ENCODE peak calls at places on chromosomes 13 and 19, in four cellular contexts. X is adrenal gland, W is neuronal stem cell, J is T-helper 2 cell. T is an unnamed sample.
A peak's percentile ranks its signal among the peaks of the same experiment; 100 is the strongest.

GRCh38 chr13:43783820-43784219 is 3.0 kb downstream of the ENOX1 start:
- DNase-seq in X (no peak), W (no peak), J (no peak), T (no peak)

GRCh38 chr13:19264711-19265110 is 83.1 kb upstream of the TUBA3C start:
- DNase-seq in X (no peak), W (no peak), J (no peak), T (no peak)

GRCh38 chr19:48506138-48506733 is 5.4 kb downstream of the LMTK3 start:
- DNase-seq in X (no peak), W (no peak), J (no peak), T (no peak)

GRCh38 chr19:38401148-38401547 is 1.7 kb upstream of the FAM98C start:
- DNase-seq in X (no peak), W (no peak), J (no peak), T (no peak)

GRCh38 chr13:21913010-21913409 is 242.1 kb downstream of the FGF9 start:
- DNase-seq in X (no peak), W (peak; percentile 32), J (no peak), T (no peak)

GRCh38 chr19:49855676-49856573 is 5.0 kb downstream of the PTOV1 start:
- DNase-seq in X (no peak), W (no peak), J (no peak), T (no peak)

GRCh38 chr13:51584731-51585191 is 499 bp downstream of the WDFY2 start:
- DNase-seq in X (peak; percentile 82), W (peak; percentile 72), J (peak; percentile 44), T (peak; percentile 53)

GRCh38 chr13:43905435-43906031 is 25.8 kb downstream of the LACC1 start:
- DNase-seq in X (no peak), W (peak; percentile 54), J (no peak), T (peak; percentile 41)

GRCh38 chr13:30421093-30422055 is 919 bp upstream of the UBE2L5 start:
- DNase-seq in X (peak; percentile 84), W (peak; percentile 74), J (no peak), T (peak; percentile 51)

GRCh38 chr19:48255376-48256303 is at the start of gene CARD8:
- DNase-seq in X (peak; percentile 89), W (peak; percentile 58), J (peak; percentile 67), T (peak; percentile 62)

GRCh38 chr19:52453324-52454094 is at the start of gene ZNF578:
- DNase-seq in X (peak; percentile 84), W (peak; percentile 5), J (peak; percentile 19), T (no peak)

GRCh38 chr19:19418548-19419260 is 13.2 kb downstream of the GATAD2A start:
- DNase-seq in X (no peak), W (no peak), J (no peak), T (no peak)

GRCh38 chr13:51955841-51956603 is 55.2 kb downstream of the ATP7B start:
- DNase-seq in X (no peak), W (no peak), J (no peak), T (no peak)

GRCh38 chr13:109155301-109155761 is 525.9 kb downstream of the MYO16 start:
- DNase-seq in X (no peak), W (no peak), J (no peak), T (no peak)

GRCh38 chr13:51221674-51222509 is at the start of gene FAM124A:
- DNase-seq in X (no peak), W (peak; percentile 70), J (peak; percentile 7), T (no peak)

GRCh38 chr13:26992951-26993490 is 178.6 kb downstream of the USP12 start:
- DNase-seq in X (no peak), W (no peak), J (no peak), T (no peak)

GRCh38 chr19:18469245-18470107 is 31.5 kb upstream of the ISYNA1 start:
- DNase-seq in X (peak; percentile 81), W (no peak), J (peak; percentile 53), T (peak; percentile 78)

GRCh38 chr13:33536639-33537425 is 251.3 kb upstream of the STARD13 start:
- DNase-seq in X (no peak), W (no peak), J (no peak), T (no peak)

GRCh38 chr13:32409561-32410440 is 18.1 kb downstream of the N4BP2L1 start:
- DNase-seq in X (no peak), W (no peak), J (no peak), T (no peak)

GRCh38 chr19:16268676-16269319 is 55.8 kb upstream of the KLF2 start:
- DNase-seq in X (no peak), W (no peak), J (peak; percentile 15), T (no peak)

GRCh38 chr19:18438331-18439024 is 545 bp upstream of the ISYNA1 start:
- DNase-seq in X (peak; percentile 87), W (no peak), J (no peak), T (no peak)

GRCh38 chr19:7408251-7408650 is 59.5 kb downstream of the ARHGEF18 start:
- DNase-seq in X (no peak), W (no peak), J (no peak), T (no peak)

GRCh38 chr19:1350861-1351260 is 32.8 kb upstream of the NDUFS7 start:
- DNase-seq in X (no peak), W (no peak), J (no peak), T (no peak)

GRCh38 chr13:75533866-75534265 is 3.8 kb downstream of the COMMD6 start:
- DNase-seq in X (no peak), W (no peak), J (no peak), T (no peak)

GRCh38 chr13:102678339-102679122 is 16.3 kb downstream of the METTL21C start:
- DNase-seq in X (no peak), W (no peak), J (no peak), T (no peak)

GRCh38 chr19:33376423-33376822 is 2.9 kb downstream of the CEBPG start:
- DNase-seq in X (peak; percentile 81), W (no peak), J (no peak), T (no peak)